ENCODE peak calls at places on chromosome 3, in four cellular contexts. H, X, V and D are unnamed samples.

GRCh38 chr3:27533718-27534578 is 49.8 kb upstream of the SLC4A7 start:
- DNase-seq in V (peak), X (no peak), H (peak), D (peak)

GRCh38 chr3:32586361-32586760 is 15.7 kb upstream of the DYNC1LI1 start:
- DNase-seq in H (no peak), V (no peak), X (no peak), D (no peak)

GRCh38 chr3:110533089-110533488 is 538.5 kb upstream of the NECTIN3 start:
- DNase-seq in X (no peak), V (peak), H (no peak), D (no peak)

GRCh38 chr3:18795078-18795477 is 353.2 kb upstream of the KCNH8 start:
- DNase-seq in H (no peak), V (no peak), X (no peak), D (no peak)

GRCh38 chr3:10912784-10913183 is 79.8 kb upstream of the SLC6A1 start:
- DNase-seq in V (no peak), H (no peak), X (no peak), D (no peak)

GRCh38 chr3:108412351-108412750 is 98.0 kb downstream of the MYH15 start:
- DNase-seq in X (no peak), V (no peak), H (no peak), D (no peak)

GRCh38 chr3:115169808-115170207 is 22.7 kb upstream of the ZBTB20 start:
- DNase-seq in V (peak), H (no peak), X (no peak), D (no peak)

GRCh38 chr3:192259661-192260060 is 467.7 kb downstream of the FGF12 start:
- DNase-seq in X (no peak), V (no peak), H (no peak), D (no peak)

GRCh38 chr3:58079773-58080172 is 71.6 kb downstream of the FLNB start:
- DNase-seq in V (no peak), X (no peak), H (no peak), D (no peak)